ENCODE peak calls at places on chromosomes 4 and X, in five cellular contexts. Q is IMR-90, H is neural progenitor cell, B is cardiac muscle cell, A is endothelial cell. F is an unnamed sample.

GRCh38 chr4:99885063-99885664 is 9.1 kb downstream of the LAMTOR3 start:
- DNase-seq in A (peak), Q (peak), B (peak), H (peak), F (peak)

GRCh38 chr4:19408488-19408887 is 843.2 kb upstream of the SLIT2 start:
- DNase-seq in Q (no peak), H (no peak), B (no peak), A (no peak), F (no peak)

GRCh38 chr4:39936565-39937418 is 40.9 kb downstream of the PDS5A start:
- DNase-seq in A (no peak), Q (no peak), H (peak), B (no peak), F (no peak)

GRCh38 chr4:67941074-67941473 is 22.2 kb downstream of the TMPRSS11A start:
- DNase-seq in H (no peak), B (no peak), Q (no peak), A (no peak), F (no peak)

GRCh38 chrX:68238568-68238967 is 194.7 kb downstream of the OPHN1 start:
- DNase-seq in B (no peak), H (peak), A (peak), Q (no peak), F (no peak)

GRCh38 chr4:100935090-100935489 is 412.2 kb downstream of the PPP3CA start:
- DNase-seq in A (no peak), Q (peak), H (no peak), B (no peak), F (no peak)

GRCh38 chr4:25547343-25547742 is 108.3 kb upstream of the SLC34A2 start:
- DNase-seq in Q (no peak), A (no peak), B (no peak), H (no peak), F (no peak)

GRCh38 chrX:57103489-57103888 is 17.9 kb downstream of the SPIN2B start:
- DNase-seq in A (no peak), Q (no peak), H (no peak), B (no peak), F (no peak)

GRCh38 chr4:2082118-2082517 is 23.0 kb downstream of the NAT8L start:
- DNase-seq in A (peak), B (no peak), H (no peak), Q (no peak), F (no peak)

GRCh38 chr4:65661469-65661868 is 8.8 kb downstream of the EPHA5 start:
- DNase-seq in Q (no peak), A (no peak), B (no peak), H (no peak), F (no peak)

GRCh38 chr4:156924774-156925173 is 46.8 kb downstream of the PDGFC start:
- DNase-seq in A (no peak), H (no peak), Q (no peak), B (no peak), F (no peak)

GRCh38 chrX:104195489-104196084 is 29.3 kb downstream of the FAM199X start:
- DNase-seq in B (peak), Q (peak), H (peak), A (no peak), F (peak)

GRCh38 chr4:148998719-148999118 is 556.5 kb upstream of the NR3C2 start:
- DNase-seq in H (peak), A (peak), B (peak), Q (peak), F (peak)

GRCh38 chr4:41638203-41638602 is 100.2 kb downstream of the LIMCH1 start:
- DNase-seq in B (no peak), H (no peak), A (no peak), Q (no peak), F (no peak)

GRCh38 chrX:28802625-28803024 is 215.4 kb downstream of the IL1RAPL1 start:
- DNase-seq in Q (no peak), H (no peak), B (peak), A (no peak), F (no peak)